ENCODE peak calls at places on chromosomes 7 and 10, in four cellular contexts. N, X, I and Q are unnamed samples.

GRCh38 chr10:86673827-86674581 is 5.7 kb downstream of the LDB3 start:
- DNase-seq in N (no peak), X (no peak), I (no peak), Q (no peak)

GRCh38 chr10:60148266-60148840 is 241.3 kb downstream of the ANK3 start:
- DNase-seq in N (peak), X (no peak), I (no peak), Q (peak)

GRCh38 chr10:126066491-126066890 is 170.1 kb downstream of the FANK1 start:
- DNase-seq in N (no peak), X (no peak), I (no peak), Q (no peak)

GRCh38 chr7:35605760-35606159 is 89.2 kb downstream of the HERPUD2 start:
- DNase-seq in N (peak), X (no peak), I (no peak), Q (peak)

GRCh38 chr10:88299787-88300186 is 283.3 kb downstream of the RNLS start:
- DNase-seq in N (no peak), X (no peak), I (no peak), Q (no peak)

GRCh38 chr7:133252506-133252857 is 396 bp upstream of the EXOC4 start:
- DNase-seq in N (no peak), X (no peak), I (no peak), Q (no peak)

GRCh38 chr10:26743091-26743490 is 45.6 kb downstream of the PDSS1 start:
- DNase-seq in N (no peak), X (no peak), I (no peak), Q (no peak)

GRCh38 chr10:34184901-34185386 is 630.2 kb downstream of the PARD3 start:
- DNase-seq in N (no peak), X (no peak), I (no peak), Q (no peak)

GRCh38 chr10:14016011-14016536 is 314.6 kb downstream of the FRMD4A start:
- DNase-seq in N (no peak), X (no peak), I (no peak), Q (no peak)

GRCh38 chr10:62043493-62043938 is 142.0 kb downstream of the ARID5B start:
- DNase-seq in N (no peak), X (no peak), I (no peak), Q (no peak)

GRCh38 chr10:111116211-111116610 is 39.4 kb downstream of the ADRA2A start:
- DNase-seq in N (no peak), X (no peak), I (no peak), Q (no peak)

GRCh38 chr10:123549761-123550454 is 116.2 kb upstream of the GPR26 start:
- DNase-seq in N (no peak), X (no peak), I (no peak), Q (no peak)

GRCh38 chr10:20683345-20683744 is 213.8 kb downstream of the NEBL start:
- DNase-seq in N (no peak), X (no peak), I (no peak), Q (no peak)

GRCh38 chr10:78316451-78316931 is 282.8 kb downstream of the RPS24 start:
- DNase-seq in N (no peak), X (no peak), I (no peak), Q (no peak)